ENCODE peak calls at places on chromosomes 6 and 20, in six cellular contexts. F is K562, W is SK-N-SH, B is HCT116, N is GM12878, K is HepG2. D is an unnamed sample.

GRCh38 chr6:78300885-78301284 is 566.5 kb upstream of the IRAK1BP1 start:
- DNase-seq in F (no peak), W (no peak), B (no peak), N (no peak), K (no peak), D (no peak)

GRCh38 chr6:95413789-95414188 is 163.5 kb upstream of the MANEA start:
- DNase-seq in F (no peak), W (no peak), B (no peak), N (no peak), K (no peak), D (no peak)

GRCh38 chr20:2795451-2795850 is 5.0 kb downstream of the CPXM1 start:
- DNase-seq in F (peak; percentile 45), W (no peak), B (no peak), N (no peak), K (no peak), D (no peak)

GRCh38 chr6:52457096-52457495 is 37.0 kb downstream of the EFHC1 start:
- DNase-seq in F (no peak), W (no peak), B (no peak), N (no peak), K (peak; percentile 20), D (no peak)

GRCh38 chr6:18405477-18406293 is 18.5 kb downstream of the RNF144B start:
- DNase-seq in F (no peak), W (no peak), B (no peak), N (no peak), K (no peak), D (peak; percentile 71)

GRCh38 chr6:158231551-158232444 is 63.6 kb downstream of the GTF2H5 start:
- DNase-seq in F (peak; percentile 97), W (peak; percentile 97), B (no peak), N (no peak), K (peak; percentile 74), D (peak; percentile 75)

GRCh38 chr20:43554369-43554768 is 4.5 kb upstream of the SGK2 start:
- DNase-seq in F (no peak), W (no peak), B (no peak), N (no peak), K (no peak), D (no peak)

GRCh38 chr6:56359201-56359899 is 112.0 kb upstream of the COL21A1 start:
- DNase-seq in F (peak; percentile 69), W (peak; percentile 50), B (peak; percentile 72), N (peak; percentile 26), K (peak; percentile 74), D (peak; percentile 77)

GRCh38 chr6:128807577-128807976 is 75.4 kb upstream of the LAMA2 start:
- DNase-seq in F (no peak), W (no peak), B (peak; percentile 34), N (no peak), K (peak; percentile 16), D (peak; percentile 34)

GRCh38 chr20:53124075-53124532 is 151.9 kb downstream of the TSHZ2 start:
- DNase-seq in F (no peak), W (no peak), B (no peak), N (no peak), K (no peak), D (no peak)

GRCh38 chr6:136682292-136682691 is 110.0 kb downstream of the MAP3K5 start:
- DNase-seq in F (no peak), W (no peak), B (no peak), N (no peak), K (no peak), D (no peak)

GRCh38 chr6:54801669-54802068 is 44.9 kb upstream of the FAM83B start:
- DNase-seq in F (no peak), W (no peak), B (peak; percentile 83), N (no peak), K (no peak), D (no peak)

GRCh38 chr20:22684763-22685443 is 100.5 kb upstream of the FOXA2 start:
- DNase-seq in F (peak; percentile 11), W (no peak), B (no peak), N (no peak), K (no peak), D (peak; percentile 52)

GRCh38 chr6:167093922-167094432 is 28.9 kb upstream of the CCR6 start:
- DNase-seq in F (no peak), W (no peak), B (no peak), N (peak; percentile 90), K (no peak), D (no peak)

GRCh38 chr6:149242883-149243282 is 74.6 kb upstream of the TAB2 start:
- DNase-seq in F (no peak), W (no peak), B (no peak), N (no peak), K (no peak), D (no peak)

GRCh38 chr6:159121387-159121955 is 47.7 kb upstream of the FNDC1 start:
- DNase-seq in F (no peak), W (no peak), B (no peak), N (no peak), K (no peak), D (no peak)

GRCh38 chr6:34189806-34190503 is 44.1 kb upstream of the GRM4 start:
- DNase-seq in F (peak; percentile 44), W (no peak), B (no peak), N (no peak), K (peak; percentile 41), D (no peak)

GRCh38 chr20:53023717-53024116 is 51.6 kb downstream of the TSHZ2 start:
- DNase-seq in F (no peak), W (no peak), B (no peak), N (no peak), K (no peak), D (no peak)

GRCh38 chr6:32581275-32582095 is 8.2 kb downstream of the HLA-DRB1 start:
- DNase-seq in F (no peak), W (no peak), B (no peak), N (no peak), K (no peak), D (no peak)

GRCh38 chr6:135438907-135439535 is 58.5 kb downstream of the AHI1 start:
- DNase-seq in F (peak; percentile 39), W (peak; percentile 2), B (no peak), N (peak; percentile 17), K (peak; percentile 30), D (peak; percentile 50)

GRCh38 chr6:135128268-135128914 is 52.7 kb upstream of the MYB start:
- DNase-seq in F (no peak), W (no peak), B (no peak), N (no peak), K (no peak), D (no peak)

GRCh38 chr6:2270049-2270448 is 24.6 kb upstream of the GMDS start:
- DNase-seq in F (no peak), W (no peak), B (no peak), N (no peak), K (no peak), D (no peak)

GRCh38 chr20:63708301-63709148 is 686 bp downstream of the ZGPAT start:
- DNase-seq in F (peak; percentile 5), W (peak; percentile 12), B (no peak), N (no peak), K (no peak), D (no peak)

GRCh38 chr6:93105017-93105416 is 314.3 kb downstream of the EPHA7 start:
- DNase-seq in F (no peak), W (no peak), B (no peak), N (no peak), K (no peak), D (no peak)

GRCh38 chr6:167443098-167443680 is 118.3 kb downstream of the TTLL2 start:
- DNase-seq in F (no peak), W (no peak), B (no peak), N (no peak), K (no peak), D (no peak)

GRCh38 chr20:24968278-24968677 is 19.2 kb downstream of the CST7 start:
- DNase-seq in F (no peak), W (no peak), B (no peak), N (no peak), K (no peak), D (no peak)
- TF ChIP-seq JUND in F (no peak), W (no peak), B (no peak), N (no peak), K (no peak), D (no peak)

DNA sequence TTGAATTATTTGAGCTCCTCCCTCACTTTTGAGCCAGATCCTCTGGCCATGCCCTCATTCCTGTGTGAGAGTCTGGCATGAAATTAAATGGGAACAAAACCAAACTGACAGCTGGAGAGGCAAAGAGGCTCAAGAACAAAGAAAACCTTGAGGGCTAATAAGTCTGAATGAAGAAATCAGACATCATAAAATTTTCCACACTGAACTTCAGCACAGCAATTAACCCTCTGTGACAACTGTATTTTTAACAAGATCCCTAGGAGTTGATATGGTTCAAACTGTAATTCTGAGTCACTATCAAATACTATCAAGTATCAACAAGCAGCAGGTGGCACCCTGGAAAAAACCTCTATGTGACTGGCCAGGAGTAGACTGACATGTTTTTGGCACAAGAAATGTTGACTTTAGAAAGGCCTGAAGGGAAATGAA is 109.4 kb upstream of the EMILIN3 start:
- DNase-seq in F (no peak), W (no peak), B (no peak), N (no peak), K (no peak), D (peak; percentile 47)
- TF ChIP-seq JUND in F (no peak), W (no peak), B (no peak), N (no peak), K (no peak), D (no peak)

GRCh38 chr6:36688534-36689075 is 9.0 kb upstream of the RAB44 start:
- DNase-seq in F (no peak), W (no peak), B (no peak), N (no peak), K (no peak), D (no peak)
- TF ChIP-seq JUND in F (no peak), W (no peak), B (no peak), N (no peak), K (no peak), D (no peak)

DNA sequence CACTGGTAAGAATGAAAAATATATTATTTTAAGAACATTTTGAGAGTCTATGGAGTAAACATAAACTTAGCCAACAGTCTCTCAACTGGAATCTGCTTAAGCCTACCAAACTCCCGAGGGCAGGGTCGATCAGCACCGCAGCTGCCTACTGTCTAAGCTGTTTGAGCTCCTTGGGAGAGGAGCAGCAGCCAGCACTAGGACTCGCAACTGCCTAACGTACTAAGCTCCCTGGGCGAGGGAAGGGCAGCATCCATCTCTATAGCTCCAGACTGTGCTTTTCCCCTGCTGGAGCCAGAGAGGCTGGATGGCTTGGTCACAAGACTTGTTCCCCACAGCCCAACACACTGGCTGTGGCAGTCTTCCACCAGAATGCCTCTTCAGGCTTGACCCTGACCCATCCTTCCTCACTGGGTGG is 96.4 kb downstream of the MOXD1 start:
- DNase-seq in F (no peak), W (no peak), B (no peak), N (no peak), K (no peak), D (no peak)
- TF ChIP-seq JUND in F (no peak), W (no peak), B (no peak), N (no peak), K (no peak), D (no peak)

D was measured in T47D.